ENCODE peak calls at places on chromosomes 1 and 21, in five cellular contexts. O is neural progenitor cell; P is CD8-positive, alpha-beta memory T cell; N is endodermal cell; S is psoas muscle. D is an unnamed sample.
A peak's percentile ranks its signal among the peaks of the same experiment; 100 is the strongest.

GRCh38 chr1:238465449-238465848 is 574.7 kb upstream of the ZP4 start:
- DNase-seq in N (no peak), P (no peak), S (no peak), O (no peak), D (no peak)

GRCh38 chr1:6831368-6831767 is 46.1 kb downstream of the CAMTA1 start:
- DNase-seq in S (no peak), P (no peak), O (no peak), N (no peak), D (no peak)

GRCh38 chr1:209823143-209824041 is 4.4 kb upstream of the UTP25 start:
- DNase-seq in O (peak; percentile 52), S (no peak), P (no peak), N (no peak), D (no peak)

GRCh38 chr1:239952348-239953307 is 139.1 kb upstream of the FMN2 start:
- DNase-seq in N (peak; percentile 89), O (peak; percentile 9), P (no peak), S (no peak), D (no peak)

GRCh38 chr1:87787551-87787950 is 458.9 kb downstream of the LMO4 start:
- DNase-seq in S (no peak), O (no peak), N (peak; percentile 59), P (no peak), D (no peak)

GRCh38 chr1:167708940-167709389 is 12.8 kb upstream of the MPZL1 start:
- DNase-seq in S (no peak), P (no peak), N (peak; percentile 58), O (no peak), D (no peak)

GRCh38 chr1:6251233-6251632 is 7.3 kb downstream of the HES3 start:
- DNase-seq in P (no peak), O (no peak), N (peak; percentile 38), S (peak; percentile 26), D (no peak)

GRCh38 chr1:12453400-12454343 is 164.3 kb downstream of the DHRS3 start:
- DNase-seq in P (no peak), N (no peak), S (no peak), O (no peak), D (no peak)

GRCh38 chr1:227066999-227067398 is 126.9 kb downstream of the COQ8A start:
- DNase-seq in N (no peak), O (no peak), P (no peak), S (no peak), D (no peak)

GRCh38 chr1:164863056-164863455 is 304.1 kb downstream of the PBX1 start:
- DNase-seq in O (no peak), P (no peak), N (peak; percentile 85), S (no peak), D (no peak)

GRCh38 chr1:183070923-183071618 is 47.9 kb downstream of the LAMC1 start:
- DNase-seq in P (no peak), S (no peak), N (no peak), O (no peak), D (no peak)

GRCh38 chr1:234840843-234841242 is 230.9 kb upstream of the IRF2BP2 start:
- DNase-seq in P (no peak), S (no peak), O (no peak), N (no peak), D (no peak)
- H3K27ac ChIP-seq in P (no peak overlapping the region), S (no peak overlapping the region), O (no peak overlapping the region), N (no peak overlapping the region), D (no peak overlapping the region)

GRCh38 chr1:234963904-234964702 is 164.5 kb downstream of the TOMM20 start:
- DNase-seq in O (no peak), P (no peak), S (peak; percentile 84), N (no peak), D (no peak)

GRCh38 chr1:234960722-234961467 is 167.7 kb downstream of the TOMM20 start:
- DNase-seq in P (no peak), S (no peak), O (no peak), N (no peak), D (no peak)

GRCh38 chr1:234963180-234963903 is 165.3 kb downstream of the TOMM20 start:
- DNase-seq in N (no peak), S (peak; percentile 90), O (no peak), P (peak; percentile 92), D (no peak)

GRCh38 chr1:234961468-234962339 is 166.9 kb downstream of the TOMM20 start:
- DNase-seq in O (no peak), P (no peak), N (no peak), S (no peak), D (no peak)

DNA sequence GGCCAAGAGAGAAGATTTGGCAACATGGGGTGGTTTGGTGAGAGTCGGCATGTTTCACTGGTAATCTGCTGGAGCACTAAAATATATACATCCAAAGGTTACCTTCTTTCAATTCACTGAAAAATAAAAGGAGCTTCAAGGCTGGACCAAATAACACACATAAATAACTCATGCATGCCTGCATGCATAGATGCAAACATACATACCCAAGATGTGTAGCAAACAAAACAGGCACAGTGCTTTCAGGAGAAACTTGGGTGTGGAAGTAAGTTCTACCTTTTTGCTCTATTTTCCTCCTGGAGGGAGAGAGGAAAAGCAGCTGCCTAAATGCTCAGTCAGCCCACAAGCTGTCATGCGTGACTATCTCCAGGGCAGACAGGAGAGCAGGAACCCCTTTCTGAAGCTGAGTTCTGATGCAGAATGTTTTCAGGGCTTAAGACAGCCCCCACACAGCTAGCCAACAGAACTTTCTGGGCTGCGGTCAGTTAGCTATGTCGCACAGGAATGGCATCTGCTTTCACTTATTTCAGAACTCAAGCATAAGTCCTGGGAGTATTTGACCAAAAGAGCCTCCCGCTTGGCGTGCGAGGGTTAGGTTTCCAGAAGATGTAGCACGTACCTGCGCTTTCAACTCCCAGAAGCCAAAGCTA is 166.2 kb downstream of the TOMM20 start:
- DNase-seq in S (no peak), P (no peak), N (no peak), O (no peak), D (no peak)
- H3K27ac ChIP-seq in S (peak overlapping the region; percentile 70), P (peak overlapping the region; percentile 82), N (peak overlapping the region; percentile 3), O (no peak overlapping the region), D (peak overlapping the region; percentile 55)

GRCh38 chr1:21318714-21319159 is 28.5 kb upstream of the ECE1 start:
- DNase-seq in O (no peak), S (peak; percentile 96), N (no peak), P (no peak), D (peak; percentile 30)
- H3K27ac ChIP-seq in O (no peak overlapping the region), S (peak overlapping the region; percentile 72), N (no peak overlapping the region), P (no peak overlapping the region), D (peak overlapping the region; percentile 84)

GRCh38 chr21:15966651-15967050 is 236.9 kb downstream of the USP25 start:
- DNase-seq in S (no peak), N (no peak), P (no peak), O (no peak), D (no peak)
- H3K27ac ChIP-seq in S (no peak overlapping the region), N (no peak overlapping the region), P (no peak overlapping the region), O (no peak overlapping the region), D (no peak overlapping the region)

GRCh38 chr21:18772404-18772803 is 368.8 kb upstream of the TMPRSS15 start:
- DNase-seq in S (no peak), P (no peak), O (no peak), N (no peak), D (no peak)
- H3K27ac ChIP-seq in S (no peak overlapping the region), P (no peak overlapping the region), O (no peak overlapping the region), N (no peak overlapping the region), D (no peak overlapping the region)

GRCh38 chr1:26863677-26864060 is 720 bp downstream of the SFN start:
- DNase-seq in P (no peak), N (no peak), O (no peak), S (no peak), D (no peak)
- H3K27ac ChIP-seq in P (no peak overlapping the region), N (no peak overlapping the region), O (no peak overlapping the region), S (no peak overlapping the region), D (no peak overlapping the region)

DNA sequence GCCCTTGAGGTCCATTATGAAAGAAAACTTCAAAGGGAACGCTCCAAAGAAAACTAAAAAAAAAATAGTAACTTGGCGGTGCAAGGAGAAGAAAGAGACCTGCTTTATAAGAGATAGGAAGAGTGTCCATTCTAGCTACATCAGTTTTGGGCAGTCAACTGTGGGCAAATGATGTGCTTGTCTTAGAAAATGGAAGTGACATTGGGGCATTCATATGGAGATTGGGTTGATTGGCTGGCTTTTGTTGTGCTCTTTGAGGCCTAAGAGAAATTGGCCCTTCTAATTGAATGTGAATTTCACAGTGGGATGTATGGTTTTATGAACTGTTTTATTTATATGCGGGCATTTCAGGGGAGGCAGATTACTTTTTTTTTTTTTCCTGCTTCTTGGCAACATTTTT is 13.2 kb downstream of the PPP1R12B start:
- DNase-seq in O (no peak), N (no peak), S (no peak), P (no peak), D (no peak)
- H3K27ac ChIP-seq in O (no peak overlapping the region), N (no peak overlapping the region), S (peak overlapping the region; percentile 23), P (no peak overlapping the region), D (no peak overlapping the region)

GRCh38 chr1:54816130-54816529 is 15.0 kb upstream of the TTC22 start:
- DNase-seq in N (no peak), O (no peak), P (no peak), S (no peak), D (no peak)

GRCh38 chr1:54814148-54814498 is 13.0 kb upstream of the TTC22 start:
- DNase-seq in S (no peak), O (no peak), P (no peak), N (no peak), D (no peak)

GRCh38 chr1:54813479-54814147 is 12.5 kb upstream of the TTC22 start:
- DNase-seq in S (no peak), P (no peak), O (peak; percentile 28), N (peak; percentile 76), D (no peak)

GRCh38 chr1:54814571-54814970 is 13.4 kb upstream of the TTC22 start:
- DNase-seq in N (no peak), S (no peak), P (no peak), O (no peak), D (no peak)

GRCh38 chr1:54815086-54815876 is 14.2 kb upstream of the TTC22 start:
- DNase-seq in N (no peak), O (no peak), P (no peak), S (no peak), D (no peak)
- H3K27ac ChIP-seq in N (no peak overlapping the region), O (no peak overlapping the region), P (no peak overlapping the region), S (no peak overlapping the region), D (no peak overlapping the region)

D was measured in caudate nucleus.